ENCODE peak calls at places on chromosomes 7 and 10, in seven cellular contexts. I, T, V, W, M, P and C are unnamed samples.

GRCh38 chr10:91607661-91608442 is 25.0 kb downstream of the PPP1R3C start:
- DNase-seq in V (no peak), W (no peak), M (no peak), I (no peak), T (no peak), P (no peak), C (no peak)

GRCh38 chr10:932589-932988 is 1.1 kb upstream of the LARP4B start:
- DNase-seq in T (no peak), M (no peak), I (no peak), P (no peak), W (no peak), V (no peak), C (no peak)

GRCh38 chr7:117764031-117764430 is 109.2 kb downstream of the CTTNBP2 start:
- DNase-seq in P (no peak), M (no peak), V (no peak), I (no peak), W (no peak), T (no peak), C (no peak)

GRCh38 chr7:151822541-151823181 is 54.3 kb downstream of the PRKAG2 start:
- DNase-seq in W (no peak), I (no peak), T (no peak), M (no peak), V (no peak), P (no peak), C (no peak)

GRCh38 chr7:55020481-55020871 is 1.7 kb downstream of the EGFR start:
- DNase-seq in V (no peak), I (peak), P (peak), W (no peak), T (no peak), M (peak), C (no peak)

GRCh38 chr7:106613861-106614560 is 46.9 kb downstream of the CCDC71L start:
- DNase-seq in I (peak), M (no peak), T (no peak), W (no peak), P (no peak), V (no peak), C (no peak)

GRCh38 chr7:38775503-38775902 is 133.5 kb downstream of the VPS41 start:
- DNase-seq in M (no peak), I (no peak), W (no peak), V (no peak), T (no peak), P (no peak), C (no peak)

GRCh38 chr10:116120688-116121087 is 152.3 kb downstream of the GFRA1 start:
- DNase-seq in V (no peak), M (no peak), I (no peak), T (peak), P (no peak), W (no peak), C (no peak)

GRCh38 chr7:49037348-49038210 is 113.2 kb downstream of the CDC14C start:
- DNase-seq in W (no peak), I (no peak), T (no peak), V (no peak), P (no peak), M (no peak), C (no peak)

GRCh38 chr7:471191-471865 is 48.3 kb downstream of the PDGFA start:
- DNase-seq in I (no peak), T (no peak), V (no peak), P (no peak), M (no peak), W (no peak), C (no peak)

DNA sequence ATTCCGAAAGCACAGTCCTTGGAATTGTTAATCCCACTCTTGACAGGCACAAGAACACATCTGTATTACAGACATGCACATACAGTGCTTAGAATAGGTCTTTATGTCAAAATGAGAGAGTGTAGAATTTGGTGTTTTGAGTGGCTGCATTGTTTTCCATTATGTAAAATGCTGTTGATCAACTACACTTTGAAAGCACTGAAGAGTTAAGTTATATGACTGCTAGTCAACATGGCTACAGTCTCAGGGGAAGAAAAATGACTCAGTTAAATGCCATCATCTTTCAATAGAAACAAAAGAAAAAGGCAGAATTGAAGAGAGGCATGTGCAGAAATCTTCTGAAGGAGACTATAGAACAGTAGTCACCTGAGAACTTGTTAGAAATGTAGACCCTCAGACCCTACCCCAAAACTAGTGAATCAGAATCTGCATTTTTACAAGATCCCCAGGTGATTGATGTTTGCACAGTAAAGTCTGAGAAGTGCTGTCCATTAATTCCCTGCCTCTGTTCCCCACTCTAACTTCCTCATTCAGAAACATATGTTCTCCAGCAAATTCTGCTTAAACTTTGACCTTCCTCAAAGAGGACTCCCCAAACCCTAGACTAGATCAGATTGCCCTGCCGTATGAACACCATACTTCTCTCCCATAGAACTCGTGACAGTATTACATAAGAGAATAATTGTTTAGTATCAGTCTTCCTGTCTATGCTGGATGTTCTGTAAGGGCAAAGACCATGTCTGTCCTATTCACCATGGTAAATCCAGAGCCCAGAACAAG is 15.9 kb downstream of the SND1 start:
- DNase-seq in T (no peak), P (no peak), V (no peak), I (no peak), M (peak), W (no peak), C (no peak)
- TF ChIP-seq CTCF in T (no peak), P (no peak), V (no peak), I (no peak), M (no peak), W (no peak), C (no peak)

GRCh38 chr10:60820093-60820769 is 42.0 kb downstream of the CDK1 start:
- DNase-seq in M (no peak), V (no peak), T (no peak), I (peak), W (peak), P (no peak), C (peak)
- TF ChIP-seq CTCF in M (no peak), V (no peak), T (no peak), I (peak), W (peak), P (no peak), C (no peak)

GRCh38 chr10:128950159-128950956 is 516.7 kb upstream of the MGMT start:
- DNase-seq in T (no peak), V (no peak), I (no peak), M (no peak), W (no peak), P (no peak), C (no peak)

GRCh38 chr10:128943111-128943510 is 523.9 kb upstream of the MGMT start:
- DNase-seq in M (no peak), P (no peak), I (no peak), V (no peak), T (no peak), W (no peak), C (no peak)

GRCh38 chr10:128945398-128945797 is 521.6 kb upstream of the MGMT start:
- DNase-seq in W (no peak), P (peak), M (no peak), V (no peak), I (no peak), T (no peak), C (no peak)
- TF ChIP-seq CTCF in W (no peak), P (no peak), M (no peak), V (no peak), I (no peak), T (no peak), C (no peak)

GRCh38 chr7:115099906-115100305 is 178.0 kb downstream of the MDFIC start:
- DNase-seq in V (no peak), P (no peak), T (no peak), I (peak), W (no peak), M (peak), C (no peak)
- TF ChIP-seq CTCF in V (no peak), P (no peak), T (no peak), I (no peak), W (no peak), M (no peak), C (no peak)

GRCh38 chr10:109770000-109770399 is 153.3 kb downstream of the XPNPEP1 start:
- DNase-seq in P (no peak), V (no peak), I (no peak), M (no peak), W (no peak), T (no peak), C (no peak)

GRCh38 chr10:109778993-109779392 is 144.3 kb downstream of the XPNPEP1 start:
- DNase-seq in M (no peak), T (no peak), P (no peak), W (no peak), I (no peak), V (no peak), C (no peak)

GRCh38 chr10:109773288-109773687 is 150.0 kb downstream of the XPNPEP1 start:
- DNase-seq in T (no peak), W (no peak), V (no peak), I (no peak), M (no peak), P (no peak), C (no peak)

GRCh38 chr10:109773818-109774440 is 149.4 kb downstream of the XPNPEP1 start:
- DNase-seq in T (no peak), V (no peak), W (peak), M (peak), I (peak), P (no peak), C (peak)
- TF ChIP-seq CTCF in T (peak), V (peak), W (peak), M (peak), I (peak), P (no peak), C (peak)

GRCh38 chr7:158355456-158356065 is 232.1 kb downstream of the PTPRN2 start:
- DNase-seq in I (no peak), M (peak), W (no peak), P (peak), V (no peak), T (peak), C (no peak)

GRCh38 chr7:158356454-158356853 is 231.2 kb downstream of the PTPRN2 start:
- DNase-seq in M (no peak), P (no peak), I (no peak), T (no peak), W (no peak), V (peak), C (no peak)

GRCh38 chr7:158351481-158351880 is 236.1 kb downstream of the PTPRN2 start:
- DNase-seq in M (no peak), V (no peak), W (no peak), I (no peak), T (no peak), P (peak), C (no peak)

GRCh38 chr7:158354861-158355260 is 232.8 kb downstream of the PTPRN2 start:
- DNase-seq in V (no peak), W (no peak), T (no peak), P (peak), I (no peak), M (no peak), C (no peak)

DNA sequence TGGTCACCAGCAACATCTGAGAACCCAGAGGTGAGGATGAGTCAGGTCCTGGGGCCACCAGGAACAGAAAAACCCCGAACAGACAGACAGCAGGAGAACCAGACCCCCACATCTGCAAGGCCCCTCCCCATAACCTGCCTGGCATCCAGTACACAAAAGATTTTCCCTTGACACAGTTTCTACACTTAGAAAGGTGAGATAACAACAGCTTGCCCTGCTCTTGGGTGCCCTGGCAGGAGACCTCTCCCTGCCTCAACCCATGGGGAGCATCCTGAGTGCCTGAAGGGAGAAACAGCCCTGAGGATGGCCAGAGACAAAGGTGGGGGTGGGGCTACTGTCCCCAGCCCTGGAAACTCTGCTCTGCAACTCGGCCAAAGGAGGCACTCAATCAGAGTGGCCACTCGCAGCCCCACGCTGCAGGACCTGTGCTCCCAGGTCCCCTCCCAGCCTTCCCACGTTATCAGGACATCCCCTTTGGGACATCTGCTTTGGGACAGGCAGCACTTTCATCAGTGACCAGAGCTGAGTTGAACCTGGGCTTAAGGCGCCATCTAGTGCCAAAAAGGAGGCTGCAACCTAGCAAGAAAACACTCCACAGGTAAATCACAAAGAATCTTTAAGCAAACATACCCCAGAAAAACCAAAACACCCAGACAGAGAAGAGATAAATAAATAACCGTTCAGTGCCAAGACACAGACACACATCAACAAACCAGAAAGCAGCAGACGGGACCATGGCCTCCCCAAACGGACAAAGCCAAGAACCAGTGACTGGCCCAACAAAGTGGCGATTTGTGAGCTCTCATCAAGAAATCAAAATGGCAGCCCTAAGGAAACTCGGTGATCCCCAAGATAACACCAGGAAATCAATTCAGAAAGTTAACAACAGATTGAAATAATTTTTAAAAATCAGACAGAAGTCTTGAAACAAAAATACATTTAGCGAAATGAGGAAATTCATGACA is 233.7 kb downstream of the PTPRN2 start:
- DNase-seq in I (no peak), V (no peak), W (no peak), T (peak), P (peak), M (peak), C (no peak)
- TF ChIP-seq CTCF in I (peak), V (no peak), W (peak), T (peak), P (no peak), M (peak), C (no peak)

DNA sequence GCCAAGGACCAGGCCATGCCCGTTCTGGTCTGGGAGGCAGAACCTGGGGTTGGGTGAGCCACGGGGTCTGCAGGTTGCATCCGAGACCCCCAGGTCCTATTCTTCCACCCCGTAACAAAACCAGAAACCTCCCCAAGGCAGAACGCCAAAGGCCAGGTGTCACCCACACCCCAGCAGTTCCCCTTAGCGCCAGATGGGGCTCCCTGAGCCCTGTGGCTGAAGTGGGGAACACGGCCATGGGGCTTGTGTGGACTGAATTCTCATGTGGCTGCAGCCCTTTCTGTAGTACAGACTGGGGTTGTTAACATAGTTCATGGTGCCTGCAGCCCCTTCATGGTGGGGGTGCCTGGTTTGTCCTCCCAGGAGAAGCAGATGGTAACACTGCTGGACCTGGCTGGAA is 10.2 kb downstream of the BRI3 start:
- DNase-seq in V (no peak), W (no peak), I (no peak), T (no peak), M (no peak), P (no peak), C (no peak)
- TF ChIP-seq CTCF in V (no peak), W (peak), I (peak), T (no peak), M (peak), P (no peak), C (no peak)